ENCODE peak calls at places on chromosomes 4 and X, in ten cellular contexts. F is NCI-H510A treated with DMSO at 0.1 percent for 48 hours; G is cardiac fibroblast; M is D341Med; T is GM04503; I is stimulated activated naive CD4-positive, alpha-beta T cell; H is fibroblast of lung; V is stimulated activated CD8-positive, alpha-beta memory T cell treated with anti-CD3 and anti-CD28 coated beads, Interleukin-12 subunit alpha, Interleukin-12 subunit beta, amount 100 ng/mL, for 4 hours; E is NCI-H1417; N is astrocyte of the spinal cord. B is an unnamed sample.
A peak's percentile ranks its signal among the peaks of the same experiment; 100 is the strongest.

GRCh38 chr4:114302472-114302871 is 296.1 kb upstream of the UGT8 start:
- DNase-seq in M (no peak), G (no peak), E (no peak), N (no peak), I (no peak), H (no peak), F (no peak), T (no peak), V (no peak), B (no peak)

GRCh38 chr4:48949518-48950207 is 36.4 kb upstream of the CWH43 start:
- DNase-seq in F (no peak), N (peak; percentile 40), H (no peak), T (peak; percentile 80), I (no peak), E (no peak), V (no peak), M (no peak), G (no peak), B (no peak)

GRCh38 chr4:25065451-25065850 is 34.7 kb upstream of the LGI2 start:
- DNase-seq in V (no peak), E (peak; percentile 80), M (no peak), T (no peak), H (no peak), I (no peak), F (peak; percentile 71), G (no peak), N (no peak), B (no peak)

GRCh38 chr4:128653514-128654420 is 155.7 kb upstream of the JADE1 start:
- DNase-seq in M (no peak), I (no peak), V (no peak), H (peak; percentile 81), E (peak; percentile 81), T (no peak), G (peak; percentile 24), F (peak; percentile 40), N (no peak), B (peak; percentile 31)

GRCh38 chr4:7710126-7710525 is 229.5 kb downstream of the AFAP1 start:
- DNase-seq in F (no peak), N (no peak), T (no peak), V (no peak), I (no peak), E (no peak), G (no peak), M (no peak), H (no peak), B (no peak)

GRCh38 chrX:55008571-55009358 is 8.6 kb downstream of the APEX2 start:
- DNase-seq in N (peak; percentile 3), I (no peak), H (no peak), G (peak; percentile 15), V (no peak), F (no peak), E (no peak), T (peak; percentile 9), M (no peak), B (no peak)

GRCh38 chrX:51866156-51866555 is 27.3 kb upstream of the MAGED1 start:
- DNase-seq in V (no peak), H (peak; percentile 34), N (peak; percentile 14), T (no peak), M (no peak), I (no peak), E (no peak), F (no peak), G (peak; percentile 47), B (no peak)

GRCh38 chr4:100168521-100168920 is 21.7 kb downstream of the DDIT4L start:
- DNase-seq in H (peak; percentile 30), F (no peak), V (no peak), T (peak; percentile 68), N (no peak), M (no peak), E (no peak), I (no peak), G (peak; percentile 72), B (no peak)

GRCh38 chr4:26073886-26074560 is 160.0 kb downstream of the SMIM20 start:
- DNase-seq in H (no peak), F (no peak), V (no peak), T (no peak), I (no peak), N (no peak), M (no peak), G (no peak), E (no peak), B (no peak)

GRCh38 chrX:150225756-150226155 is 137.4 kb upstream of the MAMLD1 start:
- DNase-seq in V (no peak), E (no peak), F (no peak), G (no peak), I (no peak), H (no peak), N (no peak), M (no peak), T (no peak), B (no peak)

GRCh38 chrX:104041003-104041402 is 1.2 kb downstream of the H2BW2 start:
- DNase-seq in G (no peak), H (no peak), I (no peak), M (no peak), V (no peak), E (no peak), F (no peak), T (no peak), N (no peak), B (no peak)

GRCh38 chr4:188190461-188190860 is 51.2 kb downstream of the TRIML1 start:
- DNase-seq in N (no peak), E (no peak), M (no peak), V (no peak), T (no peak), H (peak; percentile 10), G (no peak), I (no peak), F (no peak), B (no peak)

GRCh38 chrX:78327370-78328048 is at the start of gene CYSLTR1:
- DNase-seq in H (no peak), N (no peak), V (no peak), T (no peak), E (no peak), I (peak; percentile 1), F (no peak), M (no peak), G (no peak), B (no peak)

GRCh38 chr4:154506253-154506652 is 14.7 kb upstream of the DCHS2 start:
- DNase-seq in T (peak; percentile 7), N (peak; percentile 50), M (no peak), H (peak; percentile 60), V (no peak), F (peak; percentile 32), E (peak; percentile 78), I (no peak), G (peak; percentile 59), B (peak; percentile 29)

GRCh38 chr4:7101692-7102515 is 34.0 kb upstream of the GRPEL1 start:
- DNase-seq in I (peak; percentile 10), G (peak; percentile 59), V (peak; percentile 15), N (peak; percentile 61), F (peak; percentile 57), E (peak; percentile 73), H (peak; percentile 60), T (no peak), M (peak; percentile 80), B (peak; percentile 81)